ENCODE peak calls at places on chromosomes 11 and 22, in six cellular contexts. B, Q, M, E, Y and N are unnamed samples.

GRCh38 chr11:46677991-46678740 is 22.3 kb downstream of the ARHGAP1 start:
- DNase-seq in B (peak), Q (no peak), M (no peak), E (no peak), Y (no peak), N (peak)

GRCh38 chr11:119480375-119481020 is 57.5 kb upstream of the THY1 start:
- DNase-seq in B (no peak), Q (no peak), M (no peak), E (no peak), Y (peak), N (no peak)

GRCh38 chr11:44989831-44990566 is 39.3 kb upstream of the TP53I11 start:
- DNase-seq in B (no peak), Q (no peak), M (peak), E (no peak), Y (peak), N (no peak)

GRCh38 chr11:65041206-65042035 is at the start of gene SAC3D1:
- DNase-seq in B (peak), Q (peak), M (no peak), E (peak), Y (no peak), N (peak)

GRCh38 chr22:42229455-42230149 is 40.9 kb downstream of the TCF20 start:
- DNase-seq in B (no peak), Q (no peak), M (peak), E (no peak), Y (no peak), N (peak)

GRCh38 chr11:2769779-2770555 is 70.2 kb upstream of the KCNQ1OT1 start:
- DNase-seq in B (peak), Q (peak), M (no peak), E (no peak), Y (peak), N (no peak)

GRCh38 chr22:18065256-18065655 is 12.5 kb upstream of the PEX26 start:
- DNase-seq in B (peak), Q (no peak), M (no peak), E (no peak), Y (no peak), N (no peak)

GRCh38 chr11:620201-620600 is 4.5 kb upstream of the IRF7 start:
- DNase-seq in B (no peak), Q (no peak), M (no peak), E (no peak), Y (no peak), N (no peak)

GRCh38 chr11:34604909-34605308 is 16.0 kb upstream of the EHF start:
- DNase-seq in B (no peak), Q (no peak), M (no peak), E (no peak), Y (no peak), N (no peak)